ENCODE peak calls at places on chromosome 10, in four cellular contexts. Z is A549, G is K562, A is HepG2. I is an unnamed sample.

GRCh38 chr10:122306282-122306681 is 35.2 kb downstream of the BTBD16 start:
- DNase-seq in Z (no peak), G (no peak), A (no peak), I (no peak)

GRCh38 chr10:75465110-75465509 is 33.7 kb downstream of the LRMDA start:
- DNase-seq in Z (no peak), G (no peak), A (no peak), I (no peak)

GRCh38 chr10:101938316-101939272 is 95.0 kb upstream of the KCNIP2 start:
- DNase-seq in Z (peak; percentile 31), G (no peak), A (no peak), I (peak; percentile 93)

GRCh38 chr10:3045471-3046209 is 21.7 kb upstream of the PFKP start:
- DNase-seq in Z (peak; percentile 82), G (peak; percentile 85), A (peak; percentile 27), I (peak; percentile 85)

GRCh38 chr10:122713091-122713885 is 13.6 kb upstream of the C10orf120 start:
- DNase-seq in Z (no peak), G (no peak), A (no peak), I (no peak)

GRCh38 chr10:103336370-103336769 is 14.6 kb downstream of the PCGF6 start:
- DNase-seq in Z (no peak), G (no peak), A (no peak), I (no peak)

GRCh38 chr10:119634219-119634544 is 17.0 kb upstream of the BAG3 start:
- DNase-seq in Z (peak; percentile 27), G (no peak), A (no peak), I (no peak)

GRCh38 chr10:131738396-131738735 is 162.4 kb upstream of the PPP2R2D start:
- DNase-seq in Z (no peak), G (no peak), A (no peak), I (no peak)

GRCh38 chr10:2839081-2839725 is 228.1 kb upstream of the PFKP start:
- DNase-seq in Z (peak; percentile 49), G (peak; percentile 57), A (peak; percentile 33), I (peak; percentile 6)

GRCh38 chr10:51733061-51733460 is 33.7 kb upstream of the CSTF2T start:
- DNase-seq in Z (no peak), G (no peak), A (no peak), I (peak; percentile 67)

GRCh38 chr10:65430979-65431378 is 1494.9 kb upstream of the LRRTM3 start:
- DNase-seq in Z (no peak), G (no peak), A (no peak), I (no peak)

GRCh38 chr10:61173450-61173849 is 229.5 kb upstream of the RHOBTB1 start:
- DNase-seq in Z (no peak), G (no peak), A (no peak), I (no peak)

GRCh38 chr10:50653758-50654157 is 30.0 kb upstream of the SGMS1 start:
- DNase-seq in Z (no peak), G (peak; percentile 28), A (no peak), I (no peak)

GRCh38 chr10:73785721-73786511 is 510 bp downstream of the ZSWIM8 start:
- DNase-seq in Z (no peak), G (peak; percentile 72), A (no peak), I (peak; percentile 65)

GRCh38 chr10:76830218-76830617 is 807.4 kb downstream of the KCNMA1 start:
- DNase-seq in Z (no peak), G (no peak), A (no peak), I (no peak)

GRCh38 chr10:24762966-24763623 is 39.4 kb upstream of the ARHGAP21 start:
- DNase-seq in Z (no peak), G (no peak), A (peak; percentile 64), I (peak; percentile 28)

GRCh38 chr10:43921478-43921877 is 272.8 kb upstream of the ZNF32 start:
- DNase-seq in Z (no peak), G (no peak), A (no peak), I (no peak)

GRCh38 chr10:131126321-131127121 is 185.0 kb downstream of the TCERG1L start:
- DNase-seq in Z (no peak), G (no peak), A (no peak), I (no peak)

GRCh38 chr10:124303662-124304418 is 114.9 kb downstream of the OAT start:
- DNase-seq in Z (no peak), G (no peak), A (no peak), I (no peak)

GRCh38 chr10:43229208-43230061 is 37.4 kb downstream of the RASGEF1A start:
- DNase-seq in Z (peak; percentile 41), G (no peak), A (no peak), I (no peak)

GRCh38 chr10:4527281-4527960 is 298.6 kb upstream of the AKR1E2 start:
- DNase-seq in Z (no peak), G (no peak), A (no peak), I (peak; percentile 41)

GRCh38 chr10:58919927-58920654 is 256.4 kb upstream of the PHYHIPL start:
- DNase-seq in Z (peak; percentile 72), G (no peak), A (peak; percentile 12), I (peak; percentile 54)

GRCh38 chr10:13144814-13145213 is 16.5 kb upstream of the MCM10 start:
- DNase-seq in Z (no peak), G (no peak), A (no peak), I (no peak)

GRCh38 chr10:132469197-132469942 is 68.2 kb upstream of the INPP5A start:
- DNase-seq in Z (no peak), G (no peak), A (no peak), I (no peak)

GRCh38 chr10:114821915-114822770 is 563 bp downstream of the FHIP2A start:
- DNase-seq in Z (peak; percentile 46), G (peak; percentile 25), A (peak; percentile 6), I (peak; percentile 14)

GRCh38 chr10:86438091-86438749 is 71.6 kb upstream of the GRID1 start:
- DNase-seq in Z (no peak), G (no peak), A (peak; percentile 89), I (no peak)

GRCh38 chr10:79495791-79496190 is 16.5 kb upstream of the EIF5AL1 start:
- DNase-seq in Z (no peak), G (no peak), A (no peak), I (no peak)

GRCh38 chr10:114925675-114926204 is 12.3 kb upstream of the TRUB1 start:
- DNase-seq in Z (no peak), G (peak; percentile 13), A (no peak), I (peak; percentile 41)

GRCh38 chr10:110916554-110917346 is 2.2 kb downstream of the BBIP1 start:
- DNase-seq in Z (peak; percentile 46), G (no peak), A (no peak), I (peak; percentile 87)

GRCh38 chr10:13276749-13277394 is 23.0 kb downstream of the PHYH start:
- DNase-seq in Z (peak; percentile 22), G (no peak), A (no peak), I (peak; percentile 41)

GRCh38 chr10:132810141-132810806 is 24.3 kb upstream of the NKX6-2 start:
- DNase-seq in Z (no peak), G (no peak), A (no peak), I (no peak)

GRCh38 chr10:106255111-106255510 is 909.4 kb downstream of the SORCS1 start:
- DNase-seq in Z (no peak), G (no peak), A (no peak), I (no peak)

GRCh38 chr10:35449944-35450343 is 113.6 kb downstream of the CCNY start:
- DNase-seq in Z (no peak), G (no peak), A (no peak), I (no peak)

GRCh38 chr10:82742478-82742877 is 867.5 kb downstream of the NRG3 start:
- DNase-seq in Z (peak; percentile 13), G (no peak), A (no peak), I (no peak)

GRCh38 chr10:35487336-35488034 is 117.7 kb upstream of the GJD4 start:
- DNase-seq in Z (no peak), G (no peak), A (no peak), I (peak; percentile 24)

GRCh38 chr10:34682580-34682979 is 132.5 kb downstream of the PARD3 start:
- DNase-seq in Z (no peak), G (no peak), A (no peak), I (no peak)

GRCh38 chr10:121975295-121976086 is 474 bp upstream of the NSMCE4A start:
- DNase-seq in Z (no peak), G (peak; percentile 4), A (no peak), I (no peak)

GRCh38 chr10:110641256-110641655 is 2.9 kb upstream of the RBM20 start:
- DNase-seq in Z (peak; percentile 91), G (peak; percentile 83), A (peak; percentile 56), I (peak; percentile 37)

GRCh38 chr10:36534471-36535002 is 590.9 kb upstream of the ANKRD30A start:
- DNase-seq in Z (peak; percentile 40), G (no peak), A (no peak), I (peak; percentile 95)

GRCh38 chr10:36533316-36533715 is 592.1 kb upstream of the ANKRD30A start:
- DNase-seq in Z (no peak), G (no peak), A (no peak), I (no peak)

GRCh38 chr10:36526045-36526444 is 599.4 kb upstream of the ANKRD30A start:
- DNase-seq in Z (no peak), G (no peak), A (no peak), I (no peak)

GRCh38 chr10:36531621-36532020 is 593.8 kb upstream of the ANKRD30A start:
- DNase-seq in Z (no peak), G (no peak), A (no peak), I (peak; percentile 55)
- TF ChIP-seq MAZ in Z (no peak), G (no peak), A (no peak), I (no peak)

GRCh38 chr10:49297818-49298665 is 928 bp upstream of the C10orf71 start:
- DNase-seq in Z (no peak), G (peak; percentile 52), A (no peak), I (no peak)
- TF ChIP-seq MAZ in Z (no peak), G (no peak), A (no peak), I (no peak)

DNA sequence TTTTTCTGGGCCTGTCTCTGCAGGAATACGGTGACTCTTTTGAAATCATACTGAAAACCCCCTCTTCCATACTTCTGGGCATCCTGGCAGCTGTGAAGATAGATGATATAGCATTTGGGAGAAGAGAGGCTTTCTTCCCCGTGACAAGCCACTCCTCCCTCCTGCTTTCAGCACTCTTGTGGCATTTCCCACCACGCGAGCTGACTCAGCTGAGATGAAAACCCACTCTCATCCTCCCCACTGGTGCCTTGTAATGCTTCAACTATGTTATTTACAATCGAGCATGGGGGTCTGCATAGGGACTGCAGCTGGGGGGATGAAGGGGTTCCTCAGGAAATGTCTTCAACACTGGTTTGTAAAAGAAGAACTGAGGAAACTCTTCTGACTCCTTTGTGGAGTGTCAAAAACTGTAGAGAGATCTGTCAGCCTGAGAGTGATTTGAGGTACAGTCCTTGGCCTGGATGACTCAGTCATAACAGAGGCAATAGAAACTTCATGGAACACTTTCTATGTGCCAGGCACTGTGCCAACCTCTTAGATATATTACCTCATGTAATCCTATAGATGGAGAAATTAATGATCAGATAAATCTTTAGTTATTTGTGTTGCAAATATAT is 1.7 kb upstream of the TBATA start:
- DNase-seq in Z (no peak), G (no peak), A (no peak), I (peak; percentile 26)
- TF ChIP-seq MAZ in Z (no peak), G (no peak), A (no peak), I (no peak)

GRCh38 chr10:62637249-62638061 is 167.1 kb upstream of the ADO start:
- DNase-seq in Z (no peak), G (no peak), A (peak; percentile 7), I (peak; percentile 61)
- TF ChIP-seq MAZ in Z (no peak), G (no peak), A (no peak), I (no peak)